ENCODE peak calls at places on chromosome 16, in nine cellular contexts. One of them, this sample, is unnamed.

GRCh38 chr16:25224731-25225319 is 8.1 kb downstream of the AQP8 start:
- ATAC-seq in HepG2: no peak
- ATAC-seq in left lung: no peak
- ATAC-seq in heart right ventricle: no peak
- ATAC-seq in A549: no peak
- ATAC-seq in pancreas: no peak
- ATAC-seq in heart left ventricle: no peak
- ATAC-seq in activated CD8-positive, alpha-beta T cell treated with anti-CD3 and anti-CD28 coated beads for 36 hours: no peak
- ATAC-seq in PC-3: no peak
- ATAC-seq in this sample: no peak

GRCh38 chr16:12548270-12548983 is 255.3 kb downstream of the CPPED1 start:
- ATAC-seq in HepG2: no peak
- ATAC-seq in left lung: no peak
- ATAC-seq in heart right ventricle: no peak
- ATAC-seq in A549: no peak
- ATAC-seq in pancreas: no peak
- ATAC-seq in heart left ventricle: no peak
- ATAC-seq in activated CD8-positive, alpha-beta T cell treated with anti-CD3 and anti-CD28 coated beads for 36 hours: peak
- ATAC-seq in PC-3: no peak
- ATAC-seq in this sample: no peak

GRCh38 chr16:23132921-23133532 is 16.2 kb downstream of the USP31 start:
- ATAC-seq in HepG2: no peak
- ATAC-seq in left lung: peak
- ATAC-seq in heart right ventricle: peak
- ATAC-seq in A549: no peak
- ATAC-seq in pancreas: no peak
- ATAC-seq in heart left ventricle: peak
- ATAC-seq in activated CD8-positive, alpha-beta T cell treated with anti-CD3 and anti-CD28 coated beads for 36 hours: no peak
- ATAC-seq in PC-3: no peak
- ATAC-seq in this sample: peak

GRCh38 chr16:19754644-19755036 is 36.6 kb downstream of the IQCK start:
- ATAC-seq in HepG2: no peak
- ATAC-seq in left lung: no peak
- ATAC-seq in heart right ventricle: peak
- ATAC-seq in A549: no peak
- ATAC-seq in pancreas: no peak
- ATAC-seq in heart left ventricle: peak
- ATAC-seq in activated CD8-positive, alpha-beta T cell treated with anti-CD3 and anti-CD28 coated beads for 36 hours: no peak
- ATAC-seq in PC-3: no peak
- ATAC-seq in this sample: no peak

GRCh38 chr16:70674221-70675014 is 11.4 kb downstream of the MTSS2 start:
- ATAC-seq in HepG2: no peak
- ATAC-seq in left lung: no peak
- ATAC-seq in heart right ventricle: no peak
- ATAC-seq in A549: no peak
- ATAC-seq in pancreas: no peak
- ATAC-seq in heart left ventricle: no peak
- ATAC-seq in activated CD8-positive, alpha-beta T cell treated with anti-CD3 and anti-CD28 coated beads for 36 hours: no peak
- ATAC-seq in PC-3: no peak
- ATAC-seq in this sample: no peak

GRCh38 chr16:55225972-55226542 is 97.9 kb upstream of the IRX6 start:
- ATAC-seq in HepG2: no peak
- ATAC-seq in left lung: no peak
- ATAC-seq in heart right ventricle: no peak
- ATAC-seq in A549: no peak
- ATAC-seq in pancreas: no peak
- ATAC-seq in heart left ventricle: no peak
- ATAC-seq in activated CD8-positive, alpha-beta T cell treated with anti-CD3 and anti-CD28 coated beads for 36 hours: no peak
- ATAC-seq in PC-3: no peak
- ATAC-seq in this sample: no peak

GRCh38 chr16:24698314-24698713 is 31.1 kb upstream of the TNRC6A start:
- ATAC-seq in HepG2: peak
- ATAC-seq in left lung: peak
- ATAC-seq in heart right ventricle: no peak
- ATAC-seq in A549: no peak
- ATAC-seq in pancreas: no peak
- ATAC-seq in heart left ventricle: no peak
- ATAC-seq in activated CD8-positive, alpha-beta T cell treated with anti-CD3 and anti-CD28 coated beads for 36 hours: no peak
- ATAC-seq in PC-3: no peak
- ATAC-seq in this sample: no peak

GRCh38 chr16:78844682-78845081 is 745.2 kb downstream of the WWOX start:
- ATAC-seq in HepG2: peak
- ATAC-seq in left lung: no peak
- ATAC-seq in heart right ventricle: peak
- ATAC-seq in A549: no peak
- ATAC-seq in pancreas: no peak
- ATAC-seq in heart left ventricle: peak
- ATAC-seq in activated CD8-positive, alpha-beta T cell treated with anti-CD3 and anti-CD28 coated beads for 36 hours: no peak
- ATAC-seq in PC-3: no peak
- ATAC-seq in this sample: no peak

DNA sequence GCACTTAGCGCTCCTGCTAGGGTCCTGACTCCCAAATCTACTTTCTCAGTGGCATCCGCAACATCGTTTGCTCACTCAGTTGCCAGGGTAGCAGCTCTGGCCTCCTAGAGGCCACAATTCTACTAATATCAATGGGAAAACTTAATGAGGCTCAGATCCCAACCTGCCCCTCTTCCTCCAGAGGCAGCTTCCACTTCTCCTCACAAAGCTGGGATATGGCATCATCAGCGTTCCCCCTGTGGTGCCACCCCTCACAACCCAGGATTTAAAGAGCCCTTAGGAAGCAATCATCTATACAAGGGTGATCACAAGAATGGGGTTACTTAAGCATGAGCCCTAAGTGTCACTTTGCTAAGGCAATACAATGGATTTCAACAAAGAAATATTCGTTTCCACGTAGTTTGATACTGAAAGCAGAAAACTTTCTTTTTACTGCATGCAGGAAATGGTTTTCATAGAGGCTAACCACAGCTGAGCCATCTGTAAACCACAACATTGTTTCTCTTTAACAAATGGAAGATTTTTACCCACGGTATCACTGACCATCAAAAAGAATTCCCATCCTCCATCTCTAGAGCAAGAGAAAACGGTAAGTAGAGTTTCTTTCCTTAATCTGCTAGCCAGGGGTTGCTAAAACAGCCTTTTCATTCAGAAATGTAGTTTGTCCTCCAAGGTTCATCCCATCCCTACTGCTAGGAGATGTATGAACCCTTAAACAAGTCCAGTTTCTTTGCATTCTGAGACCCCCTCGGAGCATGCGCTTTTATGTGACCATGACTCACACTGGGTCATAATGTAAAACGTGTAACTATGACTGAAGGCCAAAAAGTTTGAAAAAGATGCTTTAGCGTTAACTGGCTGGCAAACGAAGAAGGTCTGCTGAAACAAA is 68.3 kb upstream of the BCAR1 start:
- ATAC-seq in HepG2: no peak
- ATAC-seq in left lung: peak
- ATAC-seq in heart right ventricle: no peak
- ATAC-seq in A549: no peak
- ATAC-seq in pancreas: no peak
- ATAC-seq in heart left ventricle: no peak
- ATAC-seq in activated CD8-positive, alpha-beta T cell treated with anti-CD3 and anti-CD28 coated beads for 36 hours: peak
- ATAC-seq in PC-3: peak
- ATAC-seq in this sample: no peak
- TF ChIP-seq CTCF in HepG2: no peak
- TF ChIP-seq CTCF in left lung: no peak
- TF ChIP-seq CTCF in heart right ventricle: no peak
- TF ChIP-seq CTCF in A549: no peak
- TF ChIP-seq CTCF in pancreas: no peak
- TF ChIP-seq CTCF in heart left ventricle: no peak
- TF ChIP-seq CTCF in activated CD8-positive, alpha-beta T cell treated with anti-CD3 and anti-CD28 coated beads for 36 hours: no peak
- TF ChIP-seq CTCF in PC-3: no peak
- TF ChIP-seq CTCF in this sample: no peak

GRCh38 chr16:83586036-83586810 is 221.6 kb upstream of the HSBP1 start:
- ATAC-seq in HepG2: no peak
- ATAC-seq in left lung: no peak
- ATAC-seq in heart right ventricle: no peak
- ATAC-seq in A549: no peak
- ATAC-seq in pancreas: no peak
- ATAC-seq in heart left ventricle: no peak
- ATAC-seq in activated CD8-positive, alpha-beta T cell treated with anti-CD3 and anti-CD28 coated beads for 36 hours: no peak
- ATAC-seq in PC-3: no peak
- ATAC-seq in this sample: no peak
- TF ChIP-seq CTCF in HepG2: no peak
- TF ChIP-seq CTCF in left lung: no peak
- TF ChIP-seq CTCF in heart right ventricle: no peak
- TF ChIP-seq CTCF in A549: no peak
- TF ChIP-seq CTCF in pancreas: no peak
- TF ChIP-seq CTCF in heart left ventricle: no peak
- TF ChIP-seq CTCF in activated CD8-positive, alpha-beta T cell treated with anti-CD3 and anti-CD28 coated beads for 36 hours: no peak
- TF ChIP-seq CTCF in PC-3: no peak
- TF ChIP-seq CTCF in this sample: no peak

DNA sequence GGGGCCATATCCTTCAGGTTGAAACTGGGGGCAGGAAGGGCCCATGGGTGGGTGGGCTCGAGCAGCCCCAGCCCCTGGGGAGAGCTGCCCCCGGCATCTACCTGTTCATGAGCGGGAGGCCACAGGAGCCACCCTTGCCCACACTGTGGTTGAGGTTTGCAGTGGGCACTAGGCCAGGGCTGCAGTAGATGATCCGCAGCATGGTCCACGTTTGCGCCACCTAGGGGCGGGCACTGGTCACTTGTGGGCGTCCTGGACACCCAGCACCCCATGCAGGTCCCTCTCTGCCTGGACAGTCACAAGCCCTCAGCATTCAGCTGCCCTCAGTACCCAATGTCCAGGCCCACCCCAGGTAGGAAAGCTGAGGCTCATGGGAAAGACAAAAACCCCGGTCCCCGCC is 1.8 kb upstream of the JMJD8 start:
- ATAC-seq in HepG2: peak
- ATAC-seq in left lung: no peak
- ATAC-seq in heart right ventricle: no peak
- ATAC-seq in A549: peak
- ATAC-seq in pancreas: no peak
- ATAC-seq in heart left ventricle: no peak
- ATAC-seq in activated CD8-positive, alpha-beta T cell treated with anti-CD3 and anti-CD28 coated beads for 36 hours: no peak
- ATAC-seq in PC-3: no peak
- ATAC-seq in this sample: no peak
- TF ChIP-seq CTCF in HepG2: peak
- TF ChIP-seq CTCF in left lung: peak
- TF ChIP-seq CTCF in heart right ventricle: no peak
- TF ChIP-seq CTCF in A549: peak
- TF ChIP-seq CTCF in pancreas: peak
- TF ChIP-seq CTCF in heart left ventricle: no peak
- TF ChIP-seq CTCF in activated CD8-positive, alpha-beta T cell treated with anti-CD3 and anti-CD28 coated beads for 36 hours: peak
- TF ChIP-seq CTCF in PC-3: peak
- TF ChIP-seq CTCF in this sample: no peak

GRCh38 chr16:88504489-88505404 is 51.7 kb downstream of the ZFPM1 start:
- ATAC-seq in HepG2: peak
- ATAC-seq in left lung: no peak
- ATAC-seq in heart right ventricle: no peak
- ATAC-seq in A549: no peak
- ATAC-seq in pancreas: peak
- ATAC-seq in heart left ventricle: no peak
- ATAC-seq in activated CD8-positive, alpha-beta T cell treated with anti-CD3 and anti-CD28 coated beads for 36 hours: no peak
- ATAC-seq in PC-3: no peak
- ATAC-seq in this sample: no peak

GRCh38 chr16:88507231-88507743 is 54.2 kb downstream of the ZFPM1 start:
- ATAC-seq in HepG2: no peak
- ATAC-seq in left lung: no peak
- ATAC-seq in heart right ventricle: no peak
- ATAC-seq in A549: no peak
- ATAC-seq in pancreas: no peak
- ATAC-seq in heart left ventricle: no peak
- ATAC-seq in activated CD8-positive, alpha-beta T cell treated with anti-CD3 and anti-CD28 coated beads for 36 hours: no peak
- ATAC-seq in PC-3: peak
- ATAC-seq in this sample: no peak

GRCh38 chr16:88506723-88507122 is 53.6 kb downstream of the ZFPM1 start:
- ATAC-seq in HepG2: no peak
- ATAC-seq in left lung: no peak
- ATAC-seq in heart right ventricle: no peak
- ATAC-seq in A549: no peak
- ATAC-seq in pancreas: no peak
- ATAC-seq in heart left ventricle: no peak
- ATAC-seq in activated CD8-positive, alpha-beta T cell treated with anti-CD3 and anti-CD28 coated beads for 36 hours: no peak
- ATAC-seq in PC-3: no peak
- ATAC-seq in this sample: no peak

GRCh38 chr16:88503771-88504488 is 50.9 kb downstream of the ZFPM1 start:
- ATAC-seq in HepG2: peak
- ATAC-seq in left lung: no peak
- ATAC-seq in heart right ventricle: no peak
- ATAC-seq in A549: no peak
- ATAC-seq in pancreas: no peak
- ATAC-seq in heart left ventricle: no peak
- ATAC-seq in activated CD8-positive, alpha-beta T cell treated with anti-CD3 and anti-CD28 coated beads for 36 hours: no peak
- ATAC-seq in PC-3: no peak
- ATAC-seq in this sample: no peak

DNA sequence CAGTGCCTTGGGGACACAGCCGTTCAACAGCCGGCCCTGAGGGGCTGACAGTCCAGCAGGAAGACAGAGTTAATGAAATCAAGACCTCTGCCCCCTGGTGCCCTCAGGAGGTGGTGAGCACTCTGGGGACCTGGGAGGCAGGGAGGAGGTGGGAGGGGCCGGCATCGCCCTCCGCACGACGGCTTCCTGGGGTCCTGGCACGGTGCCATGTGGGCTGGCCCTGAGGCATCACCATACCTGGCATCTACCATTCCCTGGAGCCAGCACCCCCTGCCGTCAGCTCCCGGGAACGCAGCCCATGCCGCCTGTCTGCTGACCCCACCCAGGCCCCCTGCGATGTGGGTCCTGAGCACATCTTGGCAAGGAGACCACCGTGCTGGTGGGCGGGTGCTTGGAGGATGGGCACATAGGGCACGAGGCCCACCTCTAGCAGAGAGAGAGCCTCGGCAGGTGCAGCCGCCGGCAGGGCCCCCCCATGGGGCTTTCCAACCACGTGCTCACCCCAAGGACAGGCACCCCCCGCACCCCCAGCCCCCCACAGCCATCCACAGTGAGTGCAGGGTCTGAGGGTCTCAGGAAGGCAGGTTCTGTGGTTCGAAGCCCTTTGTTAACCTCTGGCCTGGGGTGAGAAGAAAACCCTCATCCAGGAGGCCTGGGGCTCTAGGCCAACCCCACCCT is 52.5 kb downstream of the ZFPM1 start:
- ATAC-seq in HepG2: peak
- ATAC-seq in left lung: peak
- ATAC-seq in heart right ventricle: no peak
- ATAC-seq in A549: peak
- ATAC-seq in pancreas: peak
- ATAC-seq in heart left ventricle: peak
- ATAC-seq in activated CD8-positive, alpha-beta T cell treated with anti-CD3 and anti-CD28 coated beads for 36 hours: peak
- ATAC-seq in PC-3: peak
- ATAC-seq in this sample: no peak
- TF ChIP-seq CTCF in HepG2: peak
- TF ChIP-seq CTCF in left lung: peak
- TF ChIP-seq CTCF in heart right ventricle: peak
- TF ChIP-seq CTCF in A549: peak
- TF ChIP-seq CTCF in pancreas: peak
- TF ChIP-seq CTCF in heart left ventricle: no peak
- TF ChIP-seq CTCF in activated CD8-positive, alpha-beta T cell treated with anti-CD3 and anti-CD28 coated beads for 36 hours: peak
- TF ChIP-seq CTCF in PC-3: peak
- TF ChIP-seq CTCF in this sample: peak

DNA sequence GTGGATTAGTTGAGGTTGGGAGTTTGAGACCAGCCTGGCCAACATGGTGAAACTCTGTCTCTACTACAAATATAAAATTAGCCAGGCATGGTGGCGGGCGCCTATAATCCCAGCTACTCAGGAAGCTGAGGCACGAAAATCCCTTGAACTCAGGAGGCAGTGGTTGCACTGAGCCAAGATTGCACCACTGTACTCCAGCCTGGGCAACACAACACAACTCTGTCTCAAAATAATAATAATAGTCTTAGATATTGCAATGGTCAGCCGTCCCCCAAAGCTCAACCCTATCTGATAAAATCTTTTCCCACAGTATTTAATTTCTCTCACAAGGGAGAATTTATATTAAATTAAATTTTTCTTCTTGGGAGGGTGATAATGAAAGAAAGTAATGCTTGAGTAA is 169.6 kb downstream of the XYLT1 start:
- ATAC-seq in HepG2: no peak
- ATAC-seq in left lung: no peak
- ATAC-seq in heart right ventricle: no peak
- ATAC-seq in A549: no peak
- ATAC-seq in pancreas: no peak
- ATAC-seq in heart left ventricle: no peak
- ATAC-seq in activated CD8-positive, alpha-beta T cell treated with anti-CD3 and anti-CD28 coated beads for 36 hours: no peak
- ATAC-seq in PC-3: no peak
- ATAC-seq in this sample: no peak
- TF ChIP-seq CTCF in HepG2: no peak
- TF ChIP-seq CTCF in left lung: no peak
- TF ChIP-seq CTCF in heart right ventricle: no peak
- TF ChIP-seq CTCF in A549: no peak
- TF ChIP-seq CTCF in pancreas: no peak
- TF ChIP-seq CTCF in heart left ventricle: no peak
- TF ChIP-seq CTCF in activated CD8-positive, alpha-beta T cell treated with anti-CD3 and anti-CD28 coated beads for 36 hours: no peak
- TF ChIP-seq CTCF in PC-3: no peak
- TF ChIP-seq CTCF in this sample: no peak